ENCODE peak calls at places on chromosomes 13 and 19, in nine cellular contexts. One of them, this sample, is unnamed.

GRCh38 chr19:30315159-30315558 is 57.0 kb upstream of the ZNF536 start:
- DNase-seq in fibroblast of mammary gland: no peak
- DNase-seq in activated T-helper 1 cell treated with anti-CD3 and anti-CD28 coated beads, Interleukin-12 subunit alpha, Interleukin-12 subunit beta, Interleukin-2, Interleukin-4 antibody, amounts not matched to agents 30 ng/mL and 10 ng/mL and 1 ng/mL, durations not matched to agents 14 hours and 24 hours and 36 hours: no peak
- DNase-seq in stimulated activated CD4-positive, alpha-beta T cell treated with anti-CD3 and anti-CD28 coated beads, Interleukin-15, amount 100 ng/mL, for 1 hour: no peak
- DNase-seq in amniotic stem cell: no peak
- DNase-seq in NCI-H460: no peak
- DNase-seq in 8988T: no peak
- DNase-seq in COR-L47: no peak
- DNase-seq in mesendoderm: no peak
- DNase-seq in this sample: no peak

GRCh38 chr19:40604647-40605200 is 3.6 kb downstream of the LTBP4 start:
- DNase-seq in fibroblast of mammary gland: no peak
- DNase-seq in activated T-helper 1 cell treated with anti-CD3 and anti-CD28 coated beads, Interleukin-12 subunit alpha, Interleukin-12 subunit beta, Interleukin-2, Interleukin-4 antibody, amounts not matched to agents 30 ng/mL and 10 ng/mL and 1 ng/mL, durations not matched to agents 14 hours and 24 hours and 36 hours: no peak
- DNase-seq in stimulated activated CD4-positive, alpha-beta T cell treated with anti-CD3 and anti-CD28 coated beads, Interleukin-15, amount 100 ng/mL, for 1 hour: no peak
- DNase-seq in amniotic stem cell: no peak
- DNase-seq in NCI-H460: no peak
- DNase-seq in 8988T: no peak
- DNase-seq in COR-L47: no peak
- DNase-seq in mesendoderm: no peak
- DNase-seq in this sample: peak

GRCh38 chr19:56969726-56970125 is 129.2 kb upstream of the PEG3 start:
- DNase-seq in fibroblast of mammary gland: no peak
- DNase-seq in activated T-helper 1 cell treated with anti-CD3 and anti-CD28 coated beads, Interleukin-12 subunit alpha, Interleukin-12 subunit beta, Interleukin-2, Interleukin-4 antibody, amounts not matched to agents 30 ng/mL and 10 ng/mL and 1 ng/mL, durations not matched to agents 14 hours and 24 hours and 36 hours: no peak
- DNase-seq in stimulated activated CD4-positive, alpha-beta T cell treated with anti-CD3 and anti-CD28 coated beads, Interleukin-15, amount 100 ng/mL, for 1 hour: no peak
- DNase-seq in amniotic stem cell: no peak
- DNase-seq in NCI-H460: no peak
- DNase-seq in 8988T: no peak
- DNase-seq in COR-L47: no peak
- DNase-seq in mesendoderm: peak
- DNase-seq in this sample: no peak

GRCh38 chr13:113854238-113855011 is 9.5 kb downstream of the GAS6 start:
- DNase-seq in fibroblast of mammary gland: peak
- DNase-seq in activated T-helper 1 cell treated with anti-CD3 and anti-CD28 coated beads, Interleukin-12 subunit alpha, Interleukin-12 subunit beta, Interleukin-2, Interleukin-4 antibody, amounts not matched to agents 30 ng/mL and 10 ng/mL and 1 ng/mL, durations not matched to agents 14 hours and 24 hours and 36 hours: no peak
- DNase-seq in stimulated activated CD4-positive, alpha-beta T cell treated with anti-CD3 and anti-CD28 coated beads, Interleukin-15, amount 100 ng/mL, for 1 hour: no peak
- DNase-seq in amniotic stem cell: no peak
- DNase-seq in NCI-H460: no peak
- DNase-seq in 8988T: no peak
- DNase-seq in COR-L47: no peak
- DNase-seq in mesendoderm: no peak
- DNase-seq in this sample: no peak

GRCh38 chr13:53276265-53276664 is 247.7 kb downstream of the OLFM4 start:
- DNase-seq in fibroblast of mammary gland: no peak
- DNase-seq in activated T-helper 1 cell treated with anti-CD3 and anti-CD28 coated beads, Interleukin-12 subunit alpha, Interleukin-12 subunit beta, Interleukin-2, Interleukin-4 antibody, amounts not matched to agents 30 ng/mL and 10 ng/mL and 1 ng/mL, durations not matched to agents 14 hours and 24 hours and 36 hours: no peak
- DNase-seq in stimulated activated CD4-positive, alpha-beta T cell treated with anti-CD3 and anti-CD28 coated beads, Interleukin-15, amount 100 ng/mL, for 1 hour: no peak
- DNase-seq in amniotic stem cell: no peak
- DNase-seq in NCI-H460: no peak
- DNase-seq in 8988T: no peak
- DNase-seq in COR-L47: no peak
- DNase-seq in mesendoderm: peak
- DNase-seq in this sample: no peak

GRCh38 chr19:48442116-48443035 is 3.4 kb upstream of the GRWD1 start:
- DNase-seq in fibroblast of mammary gland: no peak
- DNase-seq in activated T-helper 1 cell treated with anti-CD3 and anti-CD28 coated beads, Interleukin-12 subunit alpha, Interleukin-12 subunit beta, Interleukin-2, Interleukin-4 antibody, amounts not matched to agents 30 ng/mL and 10 ng/mL and 1 ng/mL, durations not matched to agents 14 hours and 24 hours and 36 hours: no peak
- DNase-seq in stimulated activated CD4-positive, alpha-beta T cell treated with anti-CD3 and anti-CD28 coated beads, Interleukin-15, amount 100 ng/mL, for 1 hour: no peak
- DNase-seq in amniotic stem cell: no peak
- DNase-seq in NCI-H460: no peak
- DNase-seq in 8988T: no peak
- DNase-seq in COR-L47: no peak
- DNase-seq in mesendoderm: no peak
- DNase-seq in this sample: no peak

GRCh38 chr13:101757446-101758039 is 305.1 kb downstream of the ITGBL1 start:
- DNase-seq in fibroblast of mammary gland: peak
- DNase-seq in activated T-helper 1 cell treated with anti-CD3 and anti-CD28 coated beads, Interleukin-12 subunit alpha, Interleukin-12 subunit beta, Interleukin-2, Interleukin-4 antibody, amounts not matched to agents 30 ng/mL and 10 ng/mL and 1 ng/mL, durations not matched to agents 14 hours and 24 hours and 36 hours: no peak
- DNase-seq in stimulated activated CD4-positive, alpha-beta T cell treated with anti-CD3 and anti-CD28 coated beads, Interleukin-15, amount 100 ng/mL, for 1 hour: no peak
- DNase-seq in amniotic stem cell: no peak
- DNase-seq in NCI-H460: peak
- DNase-seq in 8988T: no peak
- DNase-seq in COR-L47: peak
- DNase-seq in mesendoderm: peak
- DNase-seq in this sample: peak

GRCh38 chr13:110973007-110973700 is 58.3 kb upstream of the ANKRD10 start:
- DNase-seq in fibroblast of mammary gland: no peak
- DNase-seq in activated T-helper 1 cell treated with anti-CD3 and anti-CD28 coated beads, Interleukin-12 subunit alpha, Interleukin-12 subunit beta, Interleukin-2, Interleukin-4 antibody, amounts not matched to agents 30 ng/mL and 10 ng/mL and 1 ng/mL, durations not matched to agents 14 hours and 24 hours and 36 hours: no peak
- DNase-seq in stimulated activated CD4-positive, alpha-beta T cell treated with anti-CD3 and anti-CD28 coated beads, Interleukin-15, amount 100 ng/mL, for 1 hour: no peak
- DNase-seq in amniotic stem cell: no peak
- DNase-seq in NCI-H460: no peak
- DNase-seq in 8988T: no peak
- DNase-seq in COR-L47: no peak
- DNase-seq in mesendoderm: no peak
- DNase-seq in this sample: no peak